ENCODE peak calls at places on chromosomes 1 and 21, in four cellular contexts. Z is mammary epithelial cell, V is ascending aorta, J is GM10248. Y is an unnamed sample.

GRCh38 chr21:42623684-42624083 is 29.7 kb upstream of the PDE9A start:
- DNase-seq in Z (no peak), V (no peak), J (no peak), Y (no peak)

GRCh38 chr21:37065561-37066177 is 7.2 kb downstream of the PIGP start:
- DNase-seq in Z (no peak), V (no peak), J (no peak), Y (no peak)

GRCh38 chr1:214588963-214589597 is 13.9 kb upstream of the CENPF start:
- DNase-seq in Z (peak), V (no peak), J (no peak), Y (no peak)

GRCh38 chr1:230335861-230336549 is 90.1 kb downstream of the PGBD5 start:
- DNase-seq in Z (no peak), V (no peak), J (no peak), Y (no peak)

GRCh38 chr21:24994717-24995116 is 612.6 kb downstream of the MRPL39 start:
- DNase-seq in Z (no peak), V (no peak), J (no peak), Y (no peak)

GRCh38 chr1:208149776-208150514 is 94.2 kb downstream of the PLXNA2 start:
- DNase-seq in Z (no peak), V (no peak), J (no peak), Y (no peak)

GRCh38 chr1:5444365-5444890 is 547.8 kb downstream of the NPHP4 start:
- DNase-seq in Z (no peak), V (no peak), J (no peak), Y (no peak)

GRCh38 chr1:163230827-163231226 is 28.1 kb upstream of the RGS5 start:
- DNase-seq in Z (no peak), V (no peak), J (no peak), Y (no peak)

GRCh38 chr1:215900684-215901083 is 333.6 kb downstream of the KCTD3 start:
- DNase-seq in Z (no peak), V (no peak), J (no peak), Y (no peak)

GRCh38 chr1:151914076-151914475 is 4.8 kb upstream of the THEM4 start:
- DNase-seq in Z (no peak), V (no peak), J (no peak), Y (no peak)

GRCh38 chr1:235023197-235024044 is 105.2 kb downstream of the TOMM20 start:
- DNase-seq in Z (no peak), V (peak), J (peak), Y (peak)

GRCh38 chr1:117652421-117652820 is 46.6 kb downstream of the TENT5C start:
- DNase-seq in Z (no peak), V (no peak), J (no peak), Y (no peak)

GRCh38 chr21:15208787-15209186 is 144.0 kb upstream of the NRIP1 start:
- DNase-seq in Z (peak), V (no peak), J (no peak), Y (no peak)

GRCh38 chr1:162144853-162145252 is 75.4 kb downstream of the NOS1AP start:
- DNase-seq in Z (no peak), V (no peak), J (no peak), Y (no peak)

GRCh38 chr1:42747125-42747524 is 7.1 kb upstream of the CLDN19 start:
- DNase-seq in Z (no peak), V (no peak), J (peak), Y (peak)

GRCh38 chr1:37176269-37176668 is 142.0 kb upstream of the GRIK3 start:
- DNase-seq in Z (no peak), V (no peak), J (no peak), Y (no peak)

GRCh38 chr1:228862542-228863505 is 127.5 kb downstream of the RHOU start:
- DNase-seq in Z (no peak), V (no peak), J (no peak), Y (no peak)

GRCh38 chr1:18199462-18199861 is 91.9 kb downstream of the IGSF21 start:
- DNase-seq in Z (no peak), V (no peak), J (no peak), Y (no peak)

GRCh38 chr1:204340137-204340536 is 19.6 kb downstream of the PLEKHA6 start:
- DNase-seq in Z (no peak), V (no peak), J (no peak), Y (no peak)

GRCh38 chr1:227786673-227787512 is 28.6 kb upstream of the PRSS38 start:
- DNase-seq in Z (no peak), V (peak), J (no peak), Y (no peak)

GRCh38 chr21:36722370-36723368 is 23.8 kb downstream of the SIM2 start:
- DNase-seq in Z (no peak), V (peak), J (no peak), Y (no peak)

DNA sequence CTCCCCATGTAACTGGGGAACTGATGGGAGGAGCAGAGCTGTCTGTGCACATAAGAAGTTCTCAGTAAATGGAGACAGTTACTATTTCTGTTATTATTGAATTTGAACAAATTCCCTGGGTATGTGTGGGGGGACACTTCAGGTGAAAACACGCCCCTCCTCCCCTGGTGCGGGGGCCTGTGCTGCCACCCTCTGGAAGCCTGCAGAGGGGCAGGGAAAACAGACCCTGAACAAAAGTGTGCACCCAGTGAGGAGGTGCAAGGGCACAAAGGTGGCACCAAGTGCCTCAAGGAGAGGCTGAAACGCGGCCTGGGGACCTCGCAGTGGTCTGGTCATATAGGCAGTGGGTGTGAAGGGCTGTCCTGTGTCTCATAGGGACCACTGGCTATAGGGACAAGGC is 18.2 kb upstream of the NADK start:
- DNase-seq in Z (no peak), V (no peak), J (no peak), Y (peak)
- TF ChIP-seq CTCF in Z (peak), V (no peak), J (peak), Y (peak)

GRCh38 chr1:233300326-233300725 is 4.8 kb upstream of the PCNX2 start:
- DNase-seq in Z (no peak), V (no peak), J (no peak), Y (no peak)

GRCh38 chr1:233295775-233296322 is 324 bp upstream of the PCNX2 start:
- DNase-seq in Z (no peak), V (no peak), J (no peak), Y (no peak)

GRCh38 chr1:233294991-233295774 is at the start of gene PCNX2:
- DNase-seq in Z (peak), V (no peak), J (peak), Y (peak)

GRCh38 chr1:233304489-233305102 is 9.1 kb upstream of the PCNX2 start:
- DNase-seq in Z (peak), V (no peak), J (no peak), Y (no peak)

DNA sequence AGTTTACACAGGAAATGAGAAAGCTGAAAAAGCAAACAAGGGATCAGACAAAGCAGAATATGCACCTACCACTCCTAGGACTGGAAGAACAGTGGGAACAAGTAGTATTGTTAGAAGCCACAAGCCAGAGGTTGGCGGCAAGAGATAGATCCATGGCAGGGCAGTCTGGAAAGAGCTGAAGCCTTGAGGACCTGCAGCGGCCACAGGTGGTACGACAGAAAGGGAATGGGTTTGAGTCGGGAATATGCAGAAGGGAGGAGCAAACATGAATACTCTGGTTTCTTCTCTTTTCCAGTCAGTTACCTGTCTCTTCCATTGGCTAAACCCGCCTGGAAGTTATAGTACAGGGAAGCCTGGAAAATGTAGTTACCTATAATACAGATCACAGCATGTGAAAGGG is 3.9 kb upstream of the PCNX2 start:
- DNase-seq in Z (no peak), V (no peak), J (no peak), Y (no peak)
- TF ChIP-seq CTCF in Z (no peak), V (no peak), J (no peak), Y (no peak)

DNA sequence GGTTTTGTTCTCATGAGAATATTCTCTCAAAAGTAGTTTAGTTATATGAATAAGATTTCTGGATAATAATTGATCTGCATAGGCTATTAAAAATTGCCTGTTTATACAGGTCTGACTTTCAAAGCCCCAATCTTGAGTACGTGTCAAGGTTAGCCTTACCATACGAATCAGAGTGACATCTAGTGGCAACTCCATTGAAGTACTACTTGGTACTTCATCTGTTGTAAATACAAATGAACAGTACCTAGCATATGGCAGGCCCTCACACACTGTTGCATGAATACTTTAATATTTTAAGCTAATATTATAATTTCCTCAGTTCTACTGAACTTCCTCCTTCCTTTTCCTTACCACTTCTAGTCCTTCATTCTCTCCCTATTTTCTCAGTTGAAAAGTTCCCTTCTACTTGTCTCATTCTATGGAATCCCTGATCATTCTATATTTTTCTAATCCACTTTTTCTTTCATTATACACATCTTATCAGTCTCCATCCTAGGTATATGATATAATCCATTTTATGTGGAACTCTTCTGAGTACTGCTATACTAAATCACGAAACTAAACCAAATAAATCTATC is 101.2 kb downstream of the AKT3 start:
- DNase-seq in Z (peak), V (no peak), J (peak), Y (peak)
- TF ChIP-seq CTCF in Z (peak), V (peak), J (peak), Y (peak)

DNA sequence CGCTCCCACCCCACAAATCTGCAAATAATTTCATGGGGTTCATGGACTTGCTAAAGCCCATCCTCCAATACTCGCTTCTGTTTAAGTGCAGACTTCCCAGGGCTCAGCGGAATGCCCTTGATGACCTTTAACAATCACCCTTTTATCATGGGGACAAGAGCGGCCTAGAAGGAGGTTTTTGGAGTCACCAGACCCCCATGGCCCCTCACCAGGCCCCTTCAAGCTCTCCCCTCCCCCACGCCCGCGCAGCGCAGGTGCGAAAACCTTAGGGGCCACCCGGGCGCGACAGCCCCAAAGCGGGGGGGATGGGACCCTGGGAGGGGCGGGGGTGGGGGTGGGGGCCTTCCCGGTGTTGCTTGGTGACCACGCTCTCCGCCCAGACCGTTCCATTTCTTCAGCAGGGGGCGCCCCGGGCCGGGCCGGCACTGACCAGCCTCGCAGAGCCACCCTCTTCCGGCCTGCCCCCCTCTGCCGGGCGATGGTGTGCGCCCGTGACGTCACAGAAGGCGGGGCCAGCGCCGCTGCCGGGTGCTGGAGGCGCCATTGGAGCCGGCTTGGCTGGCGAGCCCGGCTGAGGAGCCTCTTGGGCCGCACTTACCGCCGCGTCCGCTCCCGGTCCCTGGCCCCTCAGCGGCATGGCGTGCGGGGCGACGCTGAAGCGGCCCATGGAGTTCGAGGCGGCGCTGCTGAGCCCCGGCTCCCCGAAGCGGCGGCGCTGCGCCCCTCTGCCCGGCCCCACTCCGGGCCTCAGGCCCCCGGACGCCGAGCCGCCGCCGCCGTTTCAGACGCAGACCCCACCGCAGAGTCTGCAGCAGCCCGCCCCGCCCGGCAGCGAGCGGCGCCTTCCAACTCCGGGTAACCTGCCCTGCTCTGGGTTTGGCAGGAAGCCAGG is at the start of gene AKIRIN1:
- DNase-seq in Z (peak), V (peak), J (peak), Y (peak)
- TF ChIP-seq CTCF in Z (no peak), V (peak), J (no peak), Y (no peak)

GRCh38 chr1:53328490-53329182 is 766 bp upstream of the LRP8 start:
- DNase-seq in Z (no peak), V (no peak), J (peak), Y (peak)
- TF ChIP-seq CTCF in Z (no peak), V (no peak), J (no peak), Y (no peak)

GRCh38 chr1:48823161-48823560 is 46.5 kb upstream of the BEND5 start:
- DNase-seq in Z (no peak), V (no peak), J (no peak), Y (no peak)

DNA sequence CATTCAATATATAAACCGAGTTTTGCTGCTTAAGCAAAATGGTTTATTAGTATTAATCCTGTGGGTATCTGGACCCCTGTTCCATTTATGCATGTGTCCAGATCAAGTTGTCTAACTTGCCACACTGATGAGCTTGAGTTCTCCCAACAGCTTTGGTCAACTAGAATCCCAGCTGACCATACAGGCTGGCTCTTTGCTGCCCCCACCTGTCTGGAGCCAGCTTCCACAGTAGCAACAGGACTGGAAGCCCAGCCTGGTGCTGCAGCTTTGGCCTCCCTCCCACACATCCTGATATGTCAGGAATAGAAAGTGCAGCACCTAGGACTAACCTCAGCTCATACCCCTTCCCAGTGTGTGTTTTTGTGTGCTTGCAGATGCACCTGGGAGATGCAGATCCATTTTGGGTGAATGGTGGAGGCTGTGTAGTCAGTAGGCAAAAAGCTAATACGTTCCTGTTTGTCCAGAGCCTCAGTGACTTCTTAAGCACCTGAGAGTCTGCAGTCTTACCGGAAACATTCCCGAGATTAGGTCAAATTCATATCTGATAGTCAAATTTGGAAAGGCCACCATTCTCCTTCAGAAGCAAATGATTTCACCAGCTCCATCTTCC is 40.9 kb upstream of the BEND5 start:
- DNase-seq in Z (peak), V (peak), J (peak), Y (peak)
- TF ChIP-seq CTCF in Z (peak), V (peak), J (peak), Y (peak)

GRCh38 chr1:86649618-86650017 is 54.8 kb upstream of the SH3GLB1 start:
- DNase-seq in Z (no peak), V (no peak), J (no peak), Y (no peak)

GRCh38 chr1:86645866-86646647 is 58.3 kb upstream of the SH3GLB1 start:
- DNase-seq in Z (peak), V (no peak), J (no peak), Y (no peak)

GRCh38 chr1:86648255-86648654 is 56.1 kb upstream of the SH3GLB1 start:
- DNase-seq in Z (peak), V (no peak), J (no peak), Y (no peak)

GRCh38 chr1:86650065-86650464 is 54.3 kb upstream of the SH3GLB1 start:
- DNase-seq in Z (no peak), V (no peak), J (no peak), Y (no peak)
- TF ChIP-seq CTCF in Z (peak), V (no peak), J (no peak), Y (no peak)

DNA sequence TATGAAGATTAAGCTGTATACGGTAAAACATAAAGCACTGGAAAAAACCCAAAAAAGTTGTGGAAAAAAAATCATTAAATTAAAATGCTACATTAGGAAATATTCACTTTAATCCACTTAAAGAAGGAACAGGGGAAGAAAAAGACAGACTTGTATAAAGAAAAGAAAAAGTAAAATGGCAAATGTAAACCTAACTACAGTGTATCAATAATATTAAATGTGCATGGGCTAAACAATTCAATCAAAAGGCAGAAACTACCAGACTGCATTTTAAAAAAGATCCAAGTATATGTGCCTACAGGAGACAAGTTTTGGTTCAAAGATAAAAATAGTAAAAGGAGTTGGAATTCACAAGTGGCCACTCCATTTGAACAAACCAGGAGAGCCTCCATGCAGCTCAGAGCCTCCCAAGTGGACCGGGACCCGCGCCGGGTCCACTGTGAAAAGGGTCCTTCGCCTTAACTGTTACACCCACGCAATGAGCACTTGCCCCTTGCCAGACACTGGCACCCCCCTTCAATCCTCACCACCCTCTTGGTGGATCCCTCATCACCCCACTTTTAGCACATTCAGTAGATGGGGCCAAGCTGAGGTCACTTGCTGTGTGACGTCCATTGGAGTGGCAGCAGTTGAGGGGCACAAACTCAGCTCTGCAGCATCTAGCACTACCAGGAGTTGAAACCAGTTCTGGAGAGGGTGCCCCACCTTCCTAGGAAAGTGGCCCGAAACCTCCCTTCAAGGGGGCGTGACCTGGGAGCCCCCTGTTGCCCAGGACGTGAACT is 887 bp downstream of the C1orf174 start:
- DNase-seq in Z (peak), V (no peak), J (no peak), Y (no peak)
- TF ChIP-seq CTCF in Z (peak), V (no peak), J (peak), Y (no peak)